ENCODE peak calls at places on chromosome 19, in six cellular contexts. S is aorta; X is activated CD4-positive, alpha-beta T cell treated with anti-CD3 and anti-CD28 coated beads, Interleukin-2, amount 10 ng/mL, durations not matched to agents 7 days and 5 days; U is islet precursor cell; L is AG04449; V is skeletal muscle cell. M is an unnamed sample.

GRCh38 chr19:33756177-33756576 is 40.5 kb upstream of the KCTD15 start:
- DNase-seq in S (no peak), X (no peak), U (no peak), L (no peak), V (no peak), M (no peak)

GRCh38 chr19:2722541-2723344 is 1.6 kb upstream of the DIRAS1 start:
- DNase-seq in S (peak; percentile 90), X (no peak), U (no peak), L (no peak), V (no peak), M (peak; percentile 82)

GRCh38 chr19:1017115-1017905 is 3.6 kb downstream of the TMEM259 start:
- DNase-seq in S (no peak), X (no peak), U (no peak), L (no peak), V (no peak), M (no peak)

GRCh38 chr19:4678881-4679379 is 8.8 kb upstream of the MYDGF start:
- DNase-seq in S (no peak), X (no peak), U (peak; percentile 86), L (no peak), V (no peak), M (no peak)

GRCh38 chr19:23785982-23786381 is 27.3 kb upstream of the ZNF681 start:
- DNase-seq in S (no peak), X (no peak), U (no peak), L (no peak), V (no peak), M (no peak)

GRCh38 chr19:34925278-34925855 is 1.3 kb upstream of the ZNF30 start:
- DNase-seq in S (no peak), X (no peak), U (no peak), L (no peak), V (no peak), M (no peak)

GRCh38 chr19:43148233-43148632 is 38.1 kb downstream of the PSG5 start:
- DNase-seq in S (no peak), X (no peak), U (no peak), L (peak; percentile 83), V (peak; percentile 13), M (peak; percentile 88)

GRCh38 chr19:4748589-4748988 is 24.9 kb upstream of the DPP9 start:
- DNase-seq in S (no peak), X (no peak), U (no peak), L (no peak), V (no peak), M (no peak)

GRCh38 chr19:18294467-18294864 is 13.0 kb upstream of the JUND start:
- DNase-seq in S (peak; percentile 82), X (peak; percentile 93), U (no peak), L (no peak), V (no peak), M (no peak)

GRCh38 chr19:53102701-53103140 is 501 bp downstream of the ZNF160 start:
- DNase-seq in S (peak; percentile 64), X (peak; percentile 55), U (peak; percentile 62), L (no peak), V (peak; percentile 0), M (peak; percentile 27)

GRCh38 chr19:37218592-37218935 is 550 bp downstream of the ZNF383 start:
- DNase-seq in S (no peak), X (peak; percentile 6), U (no peak), L (no peak), V (no peak), M (peak; percentile 19)

GRCh38 chr19:44770550-44771257 is 7.0 kb upstream of the CBLC start:
- DNase-seq in S (peak; percentile 96), X (peak; percentile 99), U (peak; percentile 96), L (no peak), V (peak; percentile 74), M (peak; percentile 94)

GRCh38 chr19:47239152-47239551 is 8.2 kb upstream of the BBC3 start:
- DNase-seq in S (no peak), X (peak; percentile 31), U (no peak), L (no peak), V (no peak), M (no peak)

GRCh38 chr19:3275068-3275582 is 50.7 kb downstream of the CELF5 start:
- DNase-seq in S (no peak), X (peak; percentile 42), U (no peak), L (no peak), V (no peak), M (no peak)

GRCh38 chr19:55546822-55547614 is 1.7 kb upstream of the SBK3 start:
- DNase-seq in S (peak; percentile 95), X (no peak), U (no peak), L (no peak), V (peak; percentile 39), M (peak; percentile 51)

GRCh38 chr19:2720777-2721569 is at the start of gene DIRAS1:
- DNase-seq in S (no peak), X (no peak), U (no peak), L (no peak), V (no peak), M (no peak)

GRCh38 chr19:17835182-17836006 is 12.4 kb downstream of the JAK3 start:
- DNase-seq in S (no peak), X (no peak), U (no peak), L (no peak), V (no peak), M (no peak)

GRCh38 chr19:15260939-15261338 is 28.7 kb upstream of the EPHX3 start:
- DNase-seq in S (no peak), X (no peak), U (no peak), L (no peak), V (no peak), M (no peak)

GRCh38 chr19:45613926-45614725 is 12.1 kb upstream of the GPR4 start:
- DNase-seq in S (no peak), X (peak; percentile 40), U (no peak), L (peak; percentile 74), V (peak; percentile 75), M (peak; percentile 87)

GRCh38 chr19:51600940-51601575 is 29.1 kb downstream of the SIGLEC5 start:
- DNase-seq in S (no peak), X (no peak), U (no peak), L (no peak), V (no peak), M (no peak)

GRCh38 chr19:46022061-46022430 is 807 bp downstream of the PGLYRP1 start:
- DNase-seq in S (peak; percentile 34), X (no peak), U (no peak), L (no peak), V (no peak), M (no peak)

M was measured in fibroblast of the aortic adventitia.